ENCODE peak calls at places on chromosomes 12 and 14, in seven cellular contexts. One of them, this sample, is unnamed. For H3K4me1 and H3K36me3, the result is how much of the 10 kb centered on the place peaks cover.

GRCh38 chr14:80944861-80945617 is 3.5 kb upstream of the CEP128 start:
- DNase-seq in right atrium auricular region: no peak
- DNase-seq in Peyer's patch: no peak
- DNase-seq in HCT116: no peak
- DNase-seq in kidney: no peak
- DNase-seq in Caco-2: no peak
- DNase-seq in testis: no peak
- DNase-seq in this sample: no peak

GRCh38 chr14:34330846-34331245 is 131.2 kb downstream of the SPTSSA start:
- DNase-seq in right atrium auricular region: no peak
- DNase-seq in Peyer's patch: no peak
- DNase-seq in HCT116: no peak
- DNase-seq in kidney: no peak
- DNase-seq in Caco-2: no peak
- DNase-seq in testis: no peak
- DNase-seq in this sample: no peak

GRCh38 chr12:42343721-42344120 is 17.8 kb downstream of the PPHLN1 start:
- DNase-seq in right atrium auricular region: no peak
- DNase-seq in Peyer's patch: no peak
- DNase-seq in HCT116: no peak
- DNase-seq in kidney: no peak
- DNase-seq in Caco-2: no peak
- DNase-seq in testis: no peak
- DNase-seq in this sample: no peak

GRCh38 chr12:91009319-91009950 is 4.7 kb upstream of the EPYC start:
- DNase-seq in right atrium auricular region: no peak
- DNase-seq in Peyer's patch: no peak
- DNase-seq in HCT116: no peak
- DNase-seq in kidney: no peak
- DNase-seq in Caco-2: no peak
- DNase-seq in testis: no peak
- DNase-seq in this sample: no peak

GRCh38 chr12:522692-523378 is 63.1 kb downstream of the B4GALNT3 start:
- DNase-seq in right atrium auricular region: no peak
- DNase-seq in Peyer's patch: no peak
- DNase-seq in HCT116: no peak
- DNase-seq in kidney: no peak
- DNase-seq in Caco-2: no peak
- DNase-seq in testis: no peak
- DNase-seq in this sample: no peak

GRCh38 chr14:49594347-49595089 is 4.2 kb upstream of the LRR1 start:
- DNase-seq in right atrium auricular region: no peak
- DNase-seq in Peyer's patch: no peak
- DNase-seq in HCT116: no peak
- DNase-seq in kidney: no peak
- DNase-seq in Caco-2: peak
- DNase-seq in testis: no peak
- DNase-seq in this sample: no peak

GRCh38 chr14:63344336-63344735 is 25.6 kb upstream of the GPHB5 start:
- DNase-seq in right atrium auricular region: no peak
- DNase-seq in Peyer's patch: no peak
- DNase-seq in HCT116: no peak
- DNase-seq in kidney: no peak
- DNase-seq in Caco-2: no peak
- DNase-seq in testis: no peak
- DNase-seq in this sample: no peak

GRCh38 chr14:68784995-68785816 is 7.7 kb downstream of the ZFP36L1 start:
- DNase-seq in right atrium auricular region: peak
- DNase-seq in Peyer's patch: no peak
- DNase-seq in HCT116: peak
- DNase-seq in kidney: no peak
- DNase-seq in Caco-2: peak
- DNase-seq in testis: peak
- DNase-seq in this sample: peak

GRCh38 chr14:61247935-61248334 is 33.2 kb downstream of the TMEM30B start:
- DNase-seq in right atrium auricular region: no peak
- DNase-seq in Peyer's patch: no peak
- DNase-seq in HCT116: no peak
- DNase-seq in kidney: no peak
- DNase-seq in Caco-2: no peak
- DNase-seq in testis: no peak
- DNase-seq in this sample: no peak

GRCh38 chr12:39272934-39273770 is 169.8 kb downstream of the KIF21A start:
- DNase-seq in right atrium auricular region: no peak
- DNase-seq in Peyer's patch: no peak
- DNase-seq in HCT116: peak
- DNase-seq in kidney: no peak
- DNase-seq in Caco-2: no peak
- DNase-seq in testis: peak
- DNase-seq in this sample: no peak

GRCh38 chr12:47591387-47591786 is 114.4 kb downstream of the RPAP3 start:
- DNase-seq in right atrium auricular region: no peak
- DNase-seq in Peyer's patch: no peak
- DNase-seq in HCT116: no peak
- DNase-seq in kidney: no peak
- DNase-seq in Caco-2: no peak
- DNase-seq in testis: peak
- DNase-seq in this sample: no peak

GRCh38 chr12:2680676-2681039 is 114.1 kb upstream of the FKBP4 start:
- DNase-seq in right atrium auricular region: no peak
- DNase-seq in Peyer's patch: no peak
- DNase-seq in HCT116: no peak
- DNase-seq in kidney: no peak
- DNase-seq in Caco-2: peak
- DNase-seq in testis: no peak
- DNase-seq in this sample: no peak

GRCh38 chr12:50129297-50129696 is 17.3 kb downstream of the COX14 start:
- DNase-seq in right atrium auricular region: no peak
- DNase-seq in Peyer's patch: no peak
- DNase-seq in HCT116: no peak
- DNase-seq in kidney: no peak
- DNase-seq in Caco-2: no peak
- DNase-seq in testis: no peak
- DNase-seq in this sample: no peak

GRCh38 chr14:32913725-32914124 is 25.0 kb upstream of the NPAS3 start:
- DNase-seq in right atrium auricular region: no peak
- DNase-seq in Peyer's patch: no peak
- DNase-seq in HCT116: no peak
- DNase-seq in kidney: no peak
- DNase-seq in Caco-2: no peak
- DNase-seq in testis: no peak
- DNase-seq in this sample: no peak

GRCh38 chr12:10031771-10032175 is 1.3 kb downstream of the CLEC9A start:
- DNase-seq in right atrium auricular region: no peak
- DNase-seq in Peyer's patch: no peak
- DNase-seq in HCT116: no peak
- DNase-seq in kidney: no peak
- DNase-seq in Caco-2: no peak
- DNase-seq in testis: no peak
- DNase-seq in this sample: no peak

GRCh38 chr14:103593577-103593976 is 30.8 kb downstream of the COA8 start:
- DNase-seq in right atrium auricular region: no peak
- DNase-seq in Peyer's patch: no peak
- DNase-seq in HCT116: no peak
- DNase-seq in kidney: no peak
- DNase-seq in Caco-2: no peak
- DNase-seq in testis: no peak
- DNase-seq in this sample: no peak

GRCh38 chr14:37668646-37669045 is 73.2 kb downstream of the TTC6 start:
- DNase-seq in right atrium auricular region: no peak
- DNase-seq in Peyer's patch: no peak
- DNase-seq in HCT116: no peak
- DNase-seq in kidney: no peak
- DNase-seq in Caco-2: no peak
- DNase-seq in testis: no peak
- DNase-seq in this sample: no peak

GRCh38 chr14:61213116-61213720 is 67.9 kb downstream of the TMEM30B start:
- DNase-seq in right atrium auricular region: no peak
- DNase-seq in Peyer's patch: no peak
- DNase-seq in HCT116: no peak
- DNase-seq in kidney: no peak
- DNase-seq in Caco-2: no peak
- DNase-seq in testis: no peak
- DNase-seq in this sample: no peak

GRCh38 chr14:73392329-73393257 is 65.8 kb downstream of the NUMB start:
- DNase-seq in right atrium auricular region: no peak
- DNase-seq in Peyer's patch: no peak
- DNase-seq in HCT116: no peak
- DNase-seq in kidney: no peak
- DNase-seq in Caco-2: no peak
- DNase-seq in testis: no peak
- DNase-seq in this sample: no peak

GRCh38 chr12:21695896-21696295 is 38.3 kb upstream of the LDHB start:
- DNase-seq in right atrium auricular region: no peak
- DNase-seq in Peyer's patch: no peak
- DNase-seq in HCT116: no peak
- DNase-seq in kidney: no peak
- DNase-seq in Caco-2: no peak
- DNase-seq in testis: no peak
- DNase-seq in this sample: no peak

GRCh38 chr12:128819293-128820144 is 4.2 kb downstream of the SLC15A4 start:
- DNase-seq in right atrium auricular region: no peak
- DNase-seq in Peyer's patch: no peak
- DNase-seq in HCT116: no peak
- DNase-seq in kidney: no peak
- DNase-seq in Caco-2: no peak
- DNase-seq in testis: no peak
- DNase-seq in this sample: no peak

GRCh38 chr12:105418232-105418631 is 87.7 kb downstream of the C12orf75 start:
- DNase-seq in right atrium auricular region: no peak
- DNase-seq in Peyer's patch: no peak
- DNase-seq in HCT116: no peak
- DNase-seq in kidney: no peak
- DNase-seq in Caco-2: peak
- DNase-seq in testis: no peak
- DNase-seq in this sample: peak

GRCh38 chr12:59322473-59322872 is 273.4 kb upstream of the SLC16A7 start:
- DNase-seq in right atrium auricular region: no peak
- DNase-seq in Peyer's patch: no peak
- DNase-seq in HCT116: no peak
- DNase-seq in kidney: no peak
- DNase-seq in Caco-2: no peak
- DNase-seq in testis: peak
- DNase-seq in this sample: no peak

GRCh38 chr14:73491256-73491976 is 683 bp downstream of the RIOX1 start:
- DNase-seq in right atrium auricular region: no peak
- DNase-seq in Peyer's patch: peak
- DNase-seq in HCT116: no peak
- DNase-seq in kidney: peak
- DNase-seq in Caco-2: peak
- DNase-seq in testis: peak
- DNase-seq in this sample: peak

GRCh38 chr12:111218499-111218898 is 150.4 kb downstream of the PHETA1 start:
- DNase-seq in right atrium auricular region: no peak
- DNase-seq in Peyer's patch: no peak
- DNase-seq in HCT116: no peak
- DNase-seq in kidney: no peak
- DNase-seq in Caco-2: no peak
- DNase-seq in testis: no peak
- DNase-seq in this sample: no peak

GRCh38 chr14:22202313-22202712 is 386.7 kb downstream of the DAD1 start:
- DNase-seq in right atrium auricular region: no peak
- DNase-seq in Peyer's patch: no peak
- DNase-seq in HCT116: no peak
- DNase-seq in kidney: no peak
- DNase-seq in Caco-2: no peak
- DNase-seq in testis: no peak
- DNase-seq in this sample: no peak

GRCh38 chr14:22200977-22201605 is 387.9 kb downstream of the DAD1 start:
- DNase-seq in right atrium auricular region: no peak
- DNase-seq in Peyer's patch: no peak
- DNase-seq in HCT116: peak
- DNase-seq in kidney: no peak
- DNase-seq in Caco-2: no peak
- DNase-seq in testis: peak
- DNase-seq in this sample: no peak
- TF ChIP-seq CTCF in right atrium auricular region: peak
- TF ChIP-seq CTCF in Peyer's patch: peak
- TF ChIP-seq CTCF in HCT116: peak
- TF ChIP-seq CTCF in kidney: peak
- TF ChIP-seq CTCF in Caco-2: peak
- TF ChIP-seq CTCF in testis: peak
- TF ChIP-seq CTCF in this sample: peak

GRCh38 chr14:99410019-99410418 is 70.6 kb downstream of the SETD3 start:
- DNase-seq in right atrium auricular region: no peak
- DNase-seq in Peyer's patch: no peak
- DNase-seq in HCT116: no peak
- DNase-seq in kidney: no peak
- DNase-seq in Caco-2: no peak
- DNase-seq in testis: no peak
- DNase-seq in this sample: no peak
- H3K4me1 ChIP-seq in right atrium auricular region: under half
- H3K4me1 ChIP-seq in Peyer's patch: under half
- H3K4me1 ChIP-seq in HCT116: under half
- H3K4me1 ChIP-seq in kidney: under half
- H3K4me1 ChIP-seq in Caco-2: under half
- H3K4me1 ChIP-seq in testis: under half
- H3K4me1 ChIP-seq in this sample: under half

GRCh38 chr12:120498870-120499515 is 3.1 kb downstream of the DYNLL1 start:
- DNase-seq in right atrium auricular region: no peak
- DNase-seq in Peyer's patch: no peak
- DNase-seq in HCT116: no peak
- DNase-seq in kidney: no peak
- DNase-seq in Caco-2: no peak
- DNase-seq in testis: no peak
- DNase-seq in this sample: no peak

GRCh38 chr12:120500577-120500976 is 4.7 kb downstream of the DYNLL1 start:
- DNase-seq in right atrium auricular region: no peak
- DNase-seq in Peyer's patch: no peak
- DNase-seq in HCT116: no peak
- DNase-seq in kidney: no peak
- DNase-seq in Caco-2: no peak
- DNase-seq in testis: no peak
- DNase-seq in this sample: no peak

GRCh38 chr12:120508537-120508936 is 12.6 kb downstream of the DYNLL1 start:
- DNase-seq in right atrium auricular region: no peak
- DNase-seq in Peyer's patch: no peak
- DNase-seq in HCT116: no peak
- DNase-seq in kidney: no peak
- DNase-seq in Caco-2: no peak
- DNase-seq in testis: no peak
- DNase-seq in this sample: no peak

DNA sequence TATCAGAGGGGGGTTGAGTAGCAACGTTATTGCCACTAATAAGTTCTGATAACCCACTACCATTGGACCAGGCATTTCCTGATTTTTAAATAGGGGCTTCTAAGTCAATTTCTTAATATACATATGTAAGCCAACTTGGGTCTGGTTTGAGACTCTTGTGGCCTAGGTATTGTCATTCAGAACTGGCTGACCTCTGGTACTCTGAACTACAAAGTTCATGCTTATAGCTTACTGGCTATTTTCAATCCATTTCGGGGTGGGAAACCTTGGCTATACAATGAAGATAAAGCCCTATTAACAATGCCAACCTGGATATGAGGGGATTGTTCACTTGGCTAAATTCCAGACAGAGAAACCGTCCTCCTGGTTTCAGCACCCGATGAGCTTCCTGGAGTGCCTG is 8.7 kb downstream of the DYNLL1 start:
- DNase-seq in right atrium auricular region: no peak
- DNase-seq in Peyer's patch: no peak
- DNase-seq in HCT116: no peak
- DNase-seq in kidney: no peak
- DNase-seq in Caco-2: no peak
- DNase-seq in testis: no peak
- DNase-seq in this sample: no peak
- H3K36me3 ChIP-seq in right atrium auricular region: under half
- H3K36me3 ChIP-seq in Peyer's patch: under half
- H3K36me3 ChIP-seq in HCT116: under half
- H3K36me3 ChIP-seq in kidney: under half
- H3K36me3 ChIP-seq in Caco-2: under half
- H3K36me3 ChIP-seq in testis: under half
- H3K36me3 ChIP-seq in this sample: under half

GRCh38 chr14:64986578-64987571 is at the start of gene FNTB:
- DNase-seq in right atrium auricular region: peak
- DNase-seq in Peyer's patch: peak
- DNase-seq in HCT116: peak
- DNase-seq in kidney: peak
- DNase-seq in Caco-2: peak
- DNase-seq in testis: peak
- DNase-seq in this sample: peak
- TF ChIP-seq CTCF in right atrium auricular region: peak
- TF ChIP-seq CTCF in Peyer's patch: peak
- TF ChIP-seq CTCF in HCT116: peak
- TF ChIP-seq CTCF in kidney: peak
- TF ChIP-seq CTCF in Caco-2: peak
- TF ChIP-seq CTCF in testis: peak
- TF ChIP-seq CTCF in this sample: peak

This sample was measured in RWPE2.